ENCODE peak calls at places on chromosomes 13 and 19, in six cellular contexts. One of them, this sample, is unnamed.

GRCh38 chr19:48490980-48491792 is 20.4 kb downstream of the LMTK3 start:
- DNase-seq in SK-N-SH: peak
- DNase-seq in astrocyte of the spinal cord: no peak
- DNase-seq in cardiac muscle cell: no peak
- DNase-seq in HTR-8/SVneo: no peak
- DNase-seq in hippocampal formation: no peak
- DNase-seq in this sample: no peak

GRCh38 chr13:44396963-44397580 is 23.4 kb downstream of the SERP2 start:
- DNase-seq in astrocyte of the spinal cord: peak
- DNase-seq in HTR-8/SVneo: no peak
- DNase-seq in SK-N-SH: peak
- DNase-seq in hippocampal formation: no peak
- DNase-seq in cardiac muscle cell: peak
- DNase-seq in this sample: peak

GRCh38 chr19:31269425-31270127 is 79.7 kb downstream of the TSHZ3 start:
- DNase-seq in HTR-8/SVneo: no peak
- DNase-seq in SK-N-SH: peak
- DNase-seq in astrocyte of the spinal cord: no peak
- DNase-seq in cardiac muscle cell: no peak
- DNase-seq in hippocampal formation: no peak
- DNase-seq in this sample: no peak

GRCh38 chr19:42350417-42350816 is 25.0 kb downstream of the MEGF8 start:
- DNase-seq in HTR-8/SVneo: no peak
- DNase-seq in SK-N-SH: no peak
- DNase-seq in astrocyte of the spinal cord: no peak
- DNase-seq in hippocampal formation: no peak
- DNase-seq in cardiac muscle cell: no peak
- DNase-seq in this sample: no peak

GRCh38 chr13:73708393-73708985 is 425.7 kb downstream of the KLF12 start:
- DNase-seq in astrocyte of the spinal cord: peak
- DNase-seq in hippocampal formation: peak
- DNase-seq in HTR-8/SVneo: peak
- DNase-seq in cardiac muscle cell: peak
- DNase-seq in SK-N-SH: peak
- DNase-seq in this sample: peak

GRCh38 chr13:97433727-97434416 is at the start of gene RAP2A:
- DNase-seq in hippocampal formation: peak
- DNase-seq in astrocyte of the spinal cord: peak
- DNase-seq in HTR-8/SVneo: peak
- DNase-seq in cardiac muscle cell: peak
- DNase-seq in SK-N-SH: peak
- DNase-seq in this sample: peak

GRCh38 chr19:47623151-47623920 is 14.4 kb downstream of the BICRA start:
- DNase-seq in cardiac muscle cell: no peak
- DNase-seq in hippocampal formation: no peak
- DNase-seq in astrocyte of the spinal cord: no peak
- DNase-seq in HTR-8/SVneo: no peak
- DNase-seq in SK-N-SH: no peak
- DNase-seq in this sample: no peak

GRCh38 chr19:6423499-6424189 is 967 bp downstream of the KHSRP start:
- DNase-seq in HTR-8/SVneo: peak
- DNase-seq in SK-N-SH: peak
- DNase-seq in hippocampal formation: no peak
- DNase-seq in astrocyte of the spinal cord: peak
- DNase-seq in cardiac muscle cell: peak
- DNase-seq in this sample: no peak

GRCh38 chr19:13117772-13118423 is at the start of gene NACC1:
- DNase-seq in HTR-8/SVneo: peak
- DNase-seq in SK-N-SH: peak
- DNase-seq in cardiac muscle cell: peak
- DNase-seq in astrocyte of the spinal cord: peak
- DNase-seq in hippocampal formation: peak
- DNase-seq in this sample: peak

GRCh38 chr19:50349277-50350057 is 16.0 kb downstream of the NAPSA start:
- DNase-seq in astrocyte of the spinal cord: no peak
- DNase-seq in SK-N-SH: no peak
- DNase-seq in HTR-8/SVneo: no peak
- DNase-seq in cardiac muscle cell: no peak
- DNase-seq in hippocampal formation: no peak
- DNase-seq in this sample: no peak

GRCh38 chr13:104473936-104474335 is 1407.7 kb upstream of the SLC10A2 start:
- DNase-seq in astrocyte of the spinal cord: peak
- DNase-seq in SK-N-SH: no peak
- DNase-seq in cardiac muscle cell: no peak
- DNase-seq in hippocampal formation: no peak
- DNase-seq in HTR-8/SVneo: no peak
- DNase-seq in this sample: no peak

GRCh38 chr13:113849981-113850721 is 13.7 kb downstream of the GAS6 start:
- DNase-seq in HTR-8/SVneo: no peak
- DNase-seq in cardiac muscle cell: no peak
- DNase-seq in SK-N-SH: no peak
- DNase-seq in hippocampal formation: no peak
- DNase-seq in astrocyte of the spinal cord: no peak
- DNase-seq in this sample: no peak

GRCh38 chr13:101523732-101524131 is 71.3 kb downstream of the ITGBL1 start:
- DNase-seq in SK-N-SH: no peak
- DNase-seq in cardiac muscle cell: peak
- DNase-seq in hippocampal formation: no peak
- DNase-seq in astrocyte of the spinal cord: peak
- DNase-seq in HTR-8/SVneo: no peak
- DNase-seq in this sample: no peak

GRCh38 chr19:39032164-39032918 is at the start of gene FBXO27:
- DNase-seq in HTR-8/SVneo: no peak
- DNase-seq in SK-N-SH: peak
- DNase-seq in hippocampal formation: peak
- DNase-seq in cardiac muscle cell: peak
- DNase-seq in astrocyte of the spinal cord: no peak
- DNase-seq in this sample: peak

GRCh38 chr19:14474827-14475226 is 327 bp downstream of the PTGER1 start:
- DNase-seq in SK-N-SH: no peak
- DNase-seq in hippocampal formation: no peak
- DNase-seq in cardiac muscle cell: no peak
- DNase-seq in astrocyte of the spinal cord: no peak
- DNase-seq in HTR-8/SVneo: no peak
- DNase-seq in this sample: no peak

GRCh38 chr13:96662036-96662435 is 332.2 kb downstream of the OXGR1 start:
- DNase-seq in cardiac muscle cell: no peak
- DNase-seq in SK-N-SH: no peak
- DNase-seq in HTR-8/SVneo: no peak
- DNase-seq in hippocampal formation: no peak
- DNase-seq in astrocyte of the spinal cord: no peak
- DNase-seq in this sample: no peak

GRCh38 chr13:39406688-39407087 is 196.3 kb downstream of the LHFPL6 start:
- DNase-seq in SK-N-SH: no peak
- DNase-seq in HTR-8/SVneo: no peak
- DNase-seq in cardiac muscle cell: no peak
- DNase-seq in hippocampal formation: no peak
- DNase-seq in astrocyte of the spinal cord: no peak
- DNase-seq in this sample: no peak

GRCh38 chr19:53196777-53197396 is 3.7 kb upstream of the ZNF665 start:
- DNase-seq in astrocyte of the spinal cord: peak
- DNase-seq in hippocampal formation: peak
- DNase-seq in SK-N-SH: peak
- DNase-seq in HTR-8/SVneo: peak
- DNase-seq in cardiac muscle cell: peak
- DNase-seq in this sample: peak

GRCh38 chr13:66208589-66208988 is 1021.5 kb downstream of the PCDH9 start:
- DNase-seq in cardiac muscle cell: no peak
- DNase-seq in astrocyte of the spinal cord: no peak
- DNase-seq in SK-N-SH: no peak
- DNase-seq in hippocampal formation: no peak
- DNase-seq in HTR-8/SVneo: no peak
- DNase-seq in this sample: no peak

GRCh38 chr13:110014719-110015118 is 228.3 kb upstream of the IRS2 start:
- DNase-seq in cardiac muscle cell: no peak
- DNase-seq in astrocyte of the spinal cord: peak
- DNase-seq in HTR-8/SVneo: no peak
- DNase-seq in hippocampal formation: no peak
- DNase-seq in SK-N-SH: no peak
- DNase-seq in this sample: no peak

GRCh38 chr19:32438751-32439150 is 33.2 kb downstream of the DPY19L3 start:
- DNase-seq in HTR-8/SVneo: no peak
- DNase-seq in hippocampal formation: no peak
- DNase-seq in SK-N-SH: no peak
- DNase-seq in cardiac muscle cell: no peak
- DNase-seq in astrocyte of the spinal cord: no peak
- DNase-seq in this sample: no peak

GRCh38 chr13:53405616-53406015 is 377.0 kb downstream of the OLFM4 start:
- DNase-seq in hippocampal formation: no peak
- DNase-seq in SK-N-SH: peak
- DNase-seq in astrocyte of the spinal cord: no peak
- DNase-seq in cardiac muscle cell: no peak
- DNase-seq in HTR-8/SVneo: no peak
- DNase-seq in this sample: peak

GRCh38 chr19:17721821-17722220 is 2.5 kb downstream of the MAP1S start:
- DNase-seq in cardiac muscle cell: no peak
- DNase-seq in SK-N-SH: no peak
- DNase-seq in astrocyte of the spinal cord: no peak
- DNase-seq in HTR-8/SVneo: no peak
- DNase-seq in hippocampal formation: no peak
- DNase-seq in this sample: no peak

GRCh38 chr19:46291829-46292228 is 5.0 kb upstream of the HIF3A start:
- DNase-seq in astrocyte of the spinal cord: no peak
- DNase-seq in cardiac muscle cell: no peak
- DNase-seq in SK-N-SH: no peak
- DNase-seq in HTR-8/SVneo: no peak
- DNase-seq in hippocampal formation: no peak
- DNase-seq in this sample: no peak

GRCh38 chr13:39023761-39024160 is 14.1 kb downstream of the PROSER1 start:
- DNase-seq in hippocampal formation: no peak
- DNase-seq in cardiac muscle cell: peak
- DNase-seq in astrocyte of the spinal cord: no peak
- DNase-seq in SK-N-SH: no peak
- DNase-seq in HTR-8/SVneo: no peak
- DNase-seq in this sample: no peak

GRCh38 chr13:113405481-113406300 is 41.8 kb upstream of the GRTP1 start:
- DNase-seq in cardiac muscle cell: no peak
- DNase-seq in SK-N-SH: no peak
- DNase-seq in hippocampal formation: no peak
- DNase-seq in astrocyte of the spinal cord: no peak
- DNase-seq in HTR-8/SVneo: no peak
- DNase-seq in this sample: no peak

GRCh38 chr13:75533866-75534265 is 3.8 kb downstream of the COMMD6 start:
- DNase-seq in astrocyte of the spinal cord: no peak
- DNase-seq in SK-N-SH: no peak
- DNase-seq in HTR-8/SVneo: no peak
- DNase-seq in cardiac muscle cell: no peak
- DNase-seq in hippocampal formation: no peak
- DNase-seq in this sample: no peak

This sample was measured in neuronal stem cell.